ENCODE peak calls at places on chromosomes 3 and 15, in four cellular contexts. Y is K562, P is transverse colon, G is A549. D is an unnamed sample.

GRCh38 chr3:133479895-133480669 is 80.2 kb downstream of the BFSP2 start:
- DNase-seq in G (no peak), P (no peak), Y (no peak), D (peak; percentile 53)

GRCh38 chr3:188807002-188807401 is 364.8 kb upstream of the TPRG1 start:
- DNase-seq in G (no peak), P (no peak), Y (no peak), D (no peak)

GRCh38 chr3:49805367-49805782 is 2.3 kb downstream of the INKA1 start:
- DNase-seq in Y (no peak), P (peak; percentile 50), G (no peak), D (no peak)

GRCh38 chr3:147099076-147099475 is 307.3 kb downstream of the ZIC4 start:
- DNase-seq in P (no peak), G (no peak), Y (no peak), D (no peak)

GRCh38 chr3:197794115-197794514 is 3.1 kb downstream of the LRCH3 start:
- DNase-seq in G (no peak), P (no peak), Y (no peak), D (no peak)

GRCh38 chr3:126279853-126280252 is 77.4 kb downstream of the KLF15 start:
- DNase-seq in G (no peak), Y (no peak), P (no peak), D (no peak)

GRCh38 chr15:82570721-82571519 is 30.7 kb upstream of the RPS17 start:
- DNase-seq in P (no peak), Y (no peak), G (no peak), D (no peak)

GRCh38 chr3:124053871-124054270 is 61.9 kb upstream of the ROPN1 start:
- DNase-seq in G (no peak), P (no peak), Y (no peak), D (no peak)

GRCh38 chr3:132311860-132312259 is 5.3 kb upstream of the ACP3 start:
- DNase-seq in G (no peak), Y (no peak), P (no peak), D (no peak)

GRCh38 chr15:79206940-79207339 is 75.6 kb upstream of the ANKRD34C start:
- DNase-seq in Y (no peak), P (no peak), G (no peak), D (no peak)

GRCh38 chr3:168093790-168094189 is 1.9 kb downstream of the GOLIM4 start:
- DNase-seq in G (no peak), Y (no peak), P (no peak), D (no peak)

GRCh38 chr15:76185716-76186115 is 125.6 kb downstream of the ETFA start:
- DNase-seq in G (peak; percentile 85), P (no peak), Y (peak; percentile 78), D (no peak)

GRCh38 chr15:58070801-58071418 is 5.4 kb upstream of the ALDH1A2 start:
- DNase-seq in Y (peak; percentile 84), P (peak; percentile 69), G (peak; percentile 13), D (no peak)

GRCh38 chr3:155739154-155739553 is 5.7 kb downstream of the PLCH1 start:
- DNase-seq in P (no peak), G (no peak), Y (peak; percentile 43), D (no peak)

GRCh38 chr3:31187380-31187779 is 292.9 kb upstream of the GADL1 start:
- DNase-seq in P (no peak), G (no peak), Y (no peak), D (no peak)
- TF ChIP-seq EP300 in P (no peak), G (no peak), Y (no peak), D (no peak)

DNA sequence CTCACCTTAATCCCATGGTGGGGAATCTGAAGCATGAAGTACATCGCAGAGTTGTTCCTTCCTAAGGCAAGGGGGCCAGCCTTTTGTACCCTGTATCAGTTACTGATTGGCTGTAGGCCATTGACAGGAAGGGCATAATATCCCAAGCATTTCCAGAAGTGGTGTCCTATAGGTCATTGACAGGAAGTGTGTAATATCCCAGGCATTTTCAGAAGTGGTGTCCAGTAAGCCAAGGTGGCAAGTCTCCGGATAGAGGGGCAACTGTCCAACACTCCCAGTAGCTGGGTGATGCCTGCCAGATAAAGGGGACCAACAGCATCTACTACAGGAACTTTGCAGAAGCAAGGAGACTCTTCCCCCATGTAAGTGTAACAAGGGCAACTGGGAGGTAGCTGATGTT is 52.1 kb upstream of the MYRIP start:
- DNase-seq in P (no peak), Y (no peak), G (no peak), D (no peak)
- TF ChIP-seq POLR2A in P (no peak), Y (no peak), G (no peak), D (no peak)

DNA sequence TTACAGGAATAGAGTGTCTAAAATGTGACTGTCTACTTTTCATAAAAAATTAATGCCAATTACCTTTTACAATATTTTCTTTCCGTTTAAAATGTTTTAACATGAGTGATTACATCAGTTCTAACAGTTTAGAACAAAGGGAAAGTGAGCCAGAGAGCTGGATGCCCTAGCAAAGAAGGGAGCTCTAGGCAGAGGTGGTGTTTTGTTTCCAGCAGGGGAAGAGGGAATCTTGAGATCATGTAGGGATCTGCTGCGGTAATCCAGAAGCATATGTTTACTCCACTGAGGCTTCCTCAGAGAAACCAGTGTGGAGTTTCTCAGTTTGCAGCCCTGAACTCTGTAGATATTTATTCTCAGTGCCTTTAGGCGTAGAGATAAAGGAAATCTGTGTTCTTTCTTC is 399.3 kb downstream of the NLGN1 start:
- DNase-seq in Y (no peak), G (no peak), P (no peak), D (no peak)
- H3K4me1 ChIP-seq in Y (no peaks in the 10 kb centered on the region), G (no peaks in the 10 kb centered on the region), P (no peaks in the 10 kb centered on the region), D (no peaks in the 10 kb centered on the region)

DNA sequence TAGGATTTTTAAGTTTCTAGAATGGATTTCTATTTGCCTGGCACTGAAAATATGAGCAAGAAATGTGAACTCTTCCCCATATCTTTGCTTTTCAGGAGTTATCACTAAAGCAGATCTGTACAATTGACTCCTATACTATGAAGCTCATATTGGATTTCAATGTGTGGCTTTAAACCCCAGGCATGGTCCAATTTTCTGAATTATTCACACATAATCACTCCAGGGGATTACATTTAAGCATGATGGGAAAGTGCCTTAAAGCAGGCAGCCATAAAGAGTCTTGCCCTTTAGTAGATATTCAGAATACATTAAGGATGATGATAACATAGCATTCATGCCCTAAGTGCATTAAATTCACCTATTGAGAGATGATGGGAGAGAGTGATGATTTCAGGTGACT is 331.8 kb upstream of the ROBO1 start:
- DNase-seq in G (no peak), P (no peak), Y (no peak), D (no peak)
- TF ChIP-seq EP300 in G (no peak), P (no peak), Y (no peak), D (no peak)

GRCh38 chr15:72118400-72118978 is at the start of gene SENP8:
- DNase-seq in G (peak; percentile 87), P (no peak), Y (no peak), D (peak; percentile 97)
- TF ChIP-seq POLR2A in G (peak; percentile 95), P (no peak), Y (peak; percentile 91), D (no peak)

GRCh38 chr3:158121295-158121694 is 11.4 kb downstream of the RSRC1 start:
- DNase-seq in P (no peak), Y (no peak), G (no peak), D (no peak)

GRCh38 chr3:158120330-158120729 is 10.4 kb downstream of the RSRC1 start:
- DNase-seq in G (no peak), P (no peak), Y (no peak), D (no peak)
- H3K4me1 ChIP-seq in G (no peaks in the 10 kb centered on the region), P (no peaks in the 10 kb centered on the region), Y (peaks cover 9% of the 10 kb centered on the region), D (no peaks in the 10 kb centered on the region)

DNA sequence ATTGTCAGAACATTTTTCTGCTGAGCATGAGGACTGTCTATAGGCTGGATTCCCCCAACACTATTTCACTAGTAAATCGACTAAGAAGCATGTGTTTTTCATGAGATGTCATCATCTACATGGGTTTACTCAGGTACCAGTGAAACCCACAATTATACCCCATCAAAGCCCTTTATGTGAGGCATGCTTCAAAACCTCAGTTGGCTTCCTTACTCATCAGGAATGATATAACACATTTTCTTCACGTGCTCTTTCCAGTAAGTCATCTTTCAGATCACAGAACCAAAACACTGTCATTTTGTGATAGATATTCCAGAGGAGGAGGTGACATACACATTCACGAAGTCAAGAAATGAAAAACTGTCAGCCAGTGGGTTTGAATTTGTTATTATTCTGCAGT is 116.5 kb downstream of the ANO10 start:
- DNase-seq in G (no peak), P (no peak), Y (no peak), D (no peak)
- TF ChIP-seq EP300 in G (no peak), P (no peak), Y (no peak), D (no peak)

GRCh38 chr15:101801048-101801447 is 2.3 kb upstream of the OR4F6 start:
- DNase-seq in G (no peak), P (no peak), Y (no peak), D (no peak)
- TF ChIP-seq POLR2A in G (no peak), P (no peak), Y (no peak), D (no peak)

GRCh38 chr15:65857718-65858402 is 11.4 kb upstream of the RAB11A start:
- DNase-seq in P (no peak), Y (no peak), G (no peak), D (no peak)

GRCh38 chr15:65867244-65867643 is 2.0 kb upstream of the RAB11A start:
- DNase-seq in Y (no peak), G (no peak), P (no peak), D (no peak)

GRCh38 chr15:65862682-65863081 is 6.6 kb upstream of the RAB11A start:
- DNase-seq in Y (peak; percentile 93), P (peak; percentile 40), G (peak; percentile 82), D (no peak)

GRCh38 chr15:65868546-65869126 is 655 bp upstream of the RAB11A start:
- DNase-seq in Y (no peak), G (no peak), P (no peak), D (no peak)

DNA sequence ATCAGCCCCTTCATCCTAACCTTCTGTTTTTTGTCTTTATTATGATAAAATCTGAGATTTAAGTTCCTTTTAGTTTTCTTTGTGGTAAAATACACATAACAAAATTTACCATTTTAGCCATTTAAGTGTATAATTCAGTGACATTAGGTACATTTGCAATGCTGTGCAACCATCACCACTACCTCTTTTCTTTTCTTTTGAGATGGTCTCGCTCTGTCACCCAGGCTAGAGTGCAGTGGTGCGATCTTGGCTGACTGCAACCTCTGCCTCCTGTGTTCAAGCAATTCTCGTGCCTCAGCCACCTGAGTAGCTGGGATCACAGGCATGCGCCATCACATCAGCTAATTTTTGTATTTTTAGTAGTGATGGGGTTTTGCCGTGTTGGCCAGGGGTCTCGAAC is 6.2 kb upstream of the RAB11A start:
- DNase-seq in G (no peak), P (no peak), Y (no peak), D (no peak)
- H3K4me1 ChIP-seq in G (peaks cover 5% of the 10 kb centered on the region), P (no peaks in the 10 kb centered on the region), Y (peaks cover 7% of the 10 kb centered on the region), D (no peaks in the 10 kb centered on the region)

GRCh38 chr3:32129832-32130231 is 23.4 kb downstream of the GPD1L start:
- DNase-seq in P (no peak), G (no peak), Y (no peak), D (no peak)
- TF ChIP-seq EP300 in P (no peak), G (no peak), Y (no peak), D (no peak)

D was measured in esophagus muscularis mucosa.